ENCODE peak calls at places on chromosomes 13 and 19, in seven cellular contexts. B is PC-3, H is GM23338, N is GM23248, O is neural progenitor cell, G is SK-N-SH, D is hepatocyte. P is an unnamed sample.

GRCh38 chr13:30340367-30341184 is 33.2 kb upstream of the KATNAL1 start:
- DNase-seq in B (peak), H (no peak), N (peak), O (no peak), G (peak), D (peak), P (no peak)

GRCh38 chr19:33212024-33212772 is 13.5 kb downstream of the SLC7A10 start:
- DNase-seq in B (no peak), H (no peak), N (no peak), O (no peak), G (peak), D (no peak), P (no peak)

GRCh38 chr13:109973279-109973678 is 186.9 kb upstream of the IRS2 start:
- DNase-seq in B (no peak), H (no peak), N (no peak), O (no peak), G (no peak), D (no peak), P (no peak)

GRCh38 chr13:26523007-26523406 is 34.5 kb upstream of the WASF3 start:
- DNase-seq in B (no peak), H (no peak), N (no peak), O (no peak), G (no peak), D (no peak), P (no peak)

GRCh38 chr13:32638739-32639138 is 52.5 kb downstream of the PDS5B start:
- DNase-seq in B (no peak), H (no peak), N (no peak), O (no peak), G (no peak), D (no peak), P (no peak)

GRCh38 chr19:39828634-39829032 is 5.3 kb downstream of the DYRK1B start:
- DNase-seq in B (no peak), H (no peak), N (no peak), O (no peak), G (no peak), D (no peak), P (no peak)

GRCh38 chr13:98570929-98571372 is 6.0 kb downstream of the STK24 start:
- DNase-seq in B (peak), H (no peak), N (no peak), O (no peak), G (no peak), D (peak), P (peak)

GRCh38 chr13:41995946-41996345 is 35.0 kb upstream of the VWA8 start:
- DNase-seq in B (peak), H (no peak), N (peak), O (no peak), G (no peak), D (peak), P (no peak)

GRCh38 chr13:109700176-109700575 is 86.2 kb downstream of the IRS2 start:
- DNase-seq in B (peak), H (no peak), N (no peak), O (no peak), G (peak), D (peak), P (no peak)

GRCh38 chr13:20001351-20001750 is 42.8 kb downstream of the ZMYM2 start:
- DNase-seq in B (no peak), H (no peak), N (no peak), O (no peak), G (no peak), D (no peak), P (no peak)

GRCh38 chr19:19213822-19214558 is 2.2 kb downstream of the NCAN start:
- DNase-seq in B (no peak), H (peak), N (no peak), O (peak), G (no peak), D (no peak), P (no peak)

GRCh38 chr19:42275517-42275916 is 6.5 kb downstream of the CIC start:
- DNase-seq in B (no peak), H (no peak), N (no peak), O (no peak), G (no peak), D (no peak), P (no peak)

GRCh38 chr13:46265292-46265691 is 53.6 kb downstream of the LRRC63 start:
- DNase-seq in B (no peak), H (no peak), N (no peak), O (no peak), G (no peak), D (no peak), P (no peak)

GRCh38 chr19:43694553-43694952 is 21.3 kb upstream of the IRGC start:
- DNase-seq in B (no peak), H (no peak), N (no peak), O (no peak), G (no peak), D (no peak), P (no peak)

GRCh38 chr13:22012676-22013075 is 341.8 kb downstream of the FGF9 start:
- DNase-seq in B (no peak), H (no peak), N (no peak), O (no peak), G (no peak), D (no peak), P (no peak)

GRCh38 chr19:5479958-5480357 is 24.7 kb downstream of the ZNRF4 start:
- DNase-seq in B (no peak), H (peak), N (no peak), O (no peak), G (peak), D (no peak), P (no peak)

GRCh38 chr13:112714366-112714765 is 24.5 kb downstream of the ATP11A start:
- DNase-seq in B (no peak), H (no peak), N (no peak), O (no peak), G (no peak), D (no peak), P (no peak)

GRCh38 chr13:59770451-59770850 is 393.3 kb downstream of the DIAPH3 start:
- DNase-seq in B (no peak), H (no peak), N (no peak), O (no peak), G (no peak), D (no peak), P (no peak)

GRCh38 chr19:49983645-49984229 is 22.8 kb upstream of the SIGLEC11 start:
- DNase-seq in B (peak), H (peak), N (peak), O (peak), G (peak), D (peak), P (peak)

GRCh38 chr13:30159446-30159839 is 147.9 kb downstream of the KATNAL1 start:
- DNase-seq in B (peak), H (no peak), N (peak), O (no peak), G (no peak), D (no peak), P (no peak)

GRCh38 chr13:32047088-32047487 is 15.5 kb downstream of the FRY start:
- DNase-seq in B (no peak), H (no peak), N (no peak), O (no peak), G (no peak), D (no peak), P (no peak)

DNA sequence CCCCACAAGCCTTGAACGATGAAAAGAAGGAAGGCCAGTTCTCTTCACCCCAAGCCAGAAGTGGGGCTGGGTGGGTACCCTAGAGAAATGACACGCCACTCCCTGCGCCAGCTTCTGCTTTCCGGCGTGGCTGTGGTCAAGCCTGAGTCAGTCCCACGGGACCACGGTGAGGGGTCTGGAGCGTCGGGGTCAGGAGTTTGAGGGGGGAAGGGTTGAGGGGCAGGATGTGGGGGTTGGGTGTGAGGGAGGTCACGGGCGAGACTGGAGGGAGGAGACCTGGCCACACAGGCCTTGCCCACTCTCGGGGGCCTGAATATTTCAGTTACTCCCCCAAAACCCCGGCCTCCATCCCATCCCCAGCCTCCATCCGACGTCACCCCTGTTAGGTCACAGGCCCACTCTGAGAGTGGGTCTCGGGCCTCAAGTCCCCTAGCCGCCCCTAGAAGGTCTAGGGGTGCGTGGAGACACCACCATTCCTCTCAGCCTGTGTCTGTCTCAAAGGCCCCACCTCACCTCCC is 500 bp upstream of the IFI30 start:
- DNase-seq in B (no peak), H (no peak), N (peak), O (no peak), G (no peak), D (no peak), P (peak)
- TF ChIP-seq EZH2phosphoT487 in B (no peak), H (no peak), N (no peak), O (no peak), G (no peak), D (no peak), P (no peak)

GRCh38 chr19:34580055-34580336 is 97.0 kb downstream of the SCGB2B2 start:
- DNase-seq in B (no peak), H (no peak), N (no peak), O (no peak), G (no peak), D (no peak), P (no peak)
- TF ChIP-seq EZH2phosphoT487 in B (no peak), H (no peak), N (no peak), O (no peak), G (no peak), D (no peak), P (no peak)

DNA sequence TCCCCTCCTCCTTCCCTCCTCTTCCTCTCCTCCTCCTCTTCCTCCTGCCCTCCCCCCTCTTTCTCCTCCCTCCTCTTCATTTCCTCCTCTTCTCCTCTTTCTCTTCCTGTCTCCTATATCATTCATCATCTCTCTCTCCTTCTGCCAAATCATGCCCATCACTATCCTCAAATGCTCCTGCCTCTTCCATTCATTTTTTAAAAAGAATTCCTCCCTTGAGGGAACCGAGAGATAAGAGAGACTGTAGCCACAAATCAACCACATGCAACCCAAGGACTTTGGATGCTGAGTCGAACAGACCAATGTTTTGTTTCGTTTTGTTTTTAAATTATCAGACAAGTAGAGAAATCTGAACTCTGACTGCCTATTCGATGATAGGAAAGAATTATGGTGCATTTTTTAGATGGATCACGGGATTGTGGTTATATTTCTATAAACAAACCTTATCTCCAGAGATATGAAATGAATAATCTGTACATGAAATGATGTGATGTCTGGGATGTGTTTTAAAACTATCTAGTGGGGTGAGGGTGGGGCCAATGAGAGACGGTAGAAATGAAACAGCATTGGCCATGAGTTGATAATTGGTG is 9.5 kb upstream of the ZNF541 start:
- DNase-seq in B (no peak), H (no peak), N (no peak), O (no peak), G (no peak), D (no peak), P (no peak)
- TF ChIP-seq EZH2phosphoT487 in B (no peak), H (no peak), N (no peak), O (no peak), G (no peak), D (no peak), P (no peak)

GRCh38 chr13:99955107-99955746 is 16.3 kb downstream of the ZIC5 start:
- DNase-seq in B (no peak), H (peak), N (no peak), O (no peak), G (no peak), D (no peak), P (no peak)

GRCh38 chr13:99955747-99956472 is 15.7 kb downstream of the ZIC5 start:
- DNase-seq in B (no peak), H (peak), N (peak), O (peak), G (no peak), D (no peak), P (no peak)

GRCh38 chr13:99958402-99959126 is 13.0 kb downstream of the ZIC5 start:
- DNase-seq in B (no peak), H (peak), N (no peak), O (peak), G (no peak), D (no peak), P (no peak)

GRCh38 chr13:99959127-99959529 is 12.4 kb downstream of the ZIC5 start:
- DNase-seq in B (no peak), H (peak), N (no peak), O (peak), G (no peak), D (no peak), P (no peak)

GRCh38 chr13:99956473-99957349 is 14.9 kb downstream of the ZIC5 start:
- DNase-seq in B (no peak), H (peak), N (peak), O (peak), G (peak), D (no peak), P (no peak)
- TF ChIP-seq EZH2phosphoT487 in B (peak), H (no peak), N (peak), O (peak), G (no peak), D (peak), P (no peak)

DNA sequence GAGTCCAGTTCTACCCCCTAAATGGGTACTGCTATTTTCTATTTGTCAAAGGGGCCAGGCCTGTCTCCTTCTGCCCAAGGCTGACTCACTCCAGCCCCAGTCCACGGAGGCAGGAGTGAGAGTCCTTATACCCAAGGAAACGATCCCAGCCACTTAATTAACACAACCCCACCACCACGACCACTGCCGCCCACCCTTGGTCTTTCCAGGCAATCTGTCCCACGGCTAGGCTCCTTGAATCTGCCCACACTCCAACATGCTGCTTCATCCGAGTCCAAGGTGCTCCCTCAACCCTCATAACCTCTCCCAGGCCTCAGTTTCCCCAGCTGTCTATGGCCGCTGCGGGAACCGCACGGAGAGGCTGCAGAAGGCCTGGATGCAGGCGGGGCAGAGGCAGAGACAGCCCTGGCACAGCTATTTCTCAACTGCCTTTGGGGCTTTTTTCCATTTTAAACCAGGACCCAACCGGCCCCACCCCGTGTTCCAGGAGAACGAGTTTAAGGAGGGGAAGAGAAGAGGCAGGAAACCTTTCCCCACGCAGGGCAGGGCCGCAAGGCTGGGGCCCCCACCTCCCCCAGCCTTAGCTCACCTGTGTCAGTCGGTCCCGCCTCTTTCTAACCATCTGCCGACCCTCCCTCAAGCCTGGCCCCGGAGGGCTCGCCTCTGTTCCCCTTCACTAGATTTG is 746 bp downstream of the RAB3D start:
- DNase-seq in B (peak), H (no peak), N (peak), O (no peak), G (peak), D (peak), P (no peak)
- TF ChIP-seq EZH2phosphoT487 in B (no peak), H (no peak), N (no peak), O (no peak), G (no peak), D (no peak), P (no peak)

GRCh38 chr13:80337706-80338105 is 3.2 kb downstream of the SPRY2 start:
- DNase-seq in B (no peak), H (no peak), N (peak), O (no peak), G (no peak), D (no peak), P (no peak)
- TF ChIP-seq EZH2phosphoT487 in B (no peak), H (no peak), N (no peak), O (no peak), G (no peak), D (no peak), P (no peak)